ENCODE peak calls at places on chromosomes 16 and 17, in seven cellular contexts. K is fibroblast of lung; Q is A549; S is keratinocyte; I is esophagus squamous epithelium; H is CD8-positive, alpha-beta T cell; F is lung. U is an unnamed sample.

GRCh38 chr16:11677451-11677951 is 9.2 kb downstream of the SNN start:
- DNase-seq in K (peak; percentile 19), Q (no peak), S (no peak), I (no peak), H (no peak), F (no peak), U (no peak)

GRCh38 chr17:38879878-38880727 is 10.2 kb downstream of the LASP1 start:
- DNase-seq in K (peak; percentile 89), Q (peak; percentile 95), S (no peak), I (no peak), H (no peak), F (no peak), U (peak; percentile 77)

GRCh38 chr16:89599451-89599858 is 14.0 kb upstream of the DPEP1 start:
- DNase-seq in K (no peak), Q (peak; percentile 65), S (no peak), I (no peak), H (no peak), F (no peak), U (no peak)

GRCh38 chr16:21028728-21029127 is 121.9 kb downstream of the DNAH3 start:
- DNase-seq in K (no peak), Q (no peak), S (peak; percentile 55), I (no peak), H (no peak), F (no peak), U (no peak)

GRCh38 chr16:65658339-65659275 is 536.7 kb upstream of the CDH11 start:
- DNase-seq in K (peak; percentile 99), Q (no peak), S (peak; percentile 99), I (no peak), H (no peak), F (no peak), U (peak; percentile 84)

GRCh38 chr17:27506348-27507218 is 50.3 kb downstream of the KSR1 start:
- DNase-seq in K (peak; percentile 80), Q (no peak), S (no peak), I (no peak), H (no peak), F (no peak), U (peak; percentile 52)

GRCh38 chr17:36510636-36511035 is 24.0 kb downstream of the MYO19 start:
- DNase-seq in K (no peak), Q (no peak), S (no peak), I (no peak), H (no peak), F (no peak), U (no peak)

GRCh38 chr16:89357055-89357454 is 133.3 kb downstream of the ANKRD11 start:
- DNase-seq in K (no peak), Q (no peak), S (no peak), I (no peak), H (no peak), F (no peak), U (no peak)

GRCh38 chr17:5785343-5785742 is 201.0 kb upstream of the NLRP1 start:
- DNase-seq in K (peak; percentile 82), Q (no peak), S (no peak), I (no peak), H (no peak), F (no peak), U (no peak)

GRCh38 chr16:88686062-88686438 is 257 bp downstream of the SNAI3 start:
- DNase-seq in K (no peak), Q (no peak), S (no peak), I (no peak), H (no peak), F (no peak), U (no peak)

GRCh38 chr16:54489225-54489781 is 202.7 kb upstream of the IRX3 start:
- DNase-seq in K (no peak), Q (no peak), S (no peak), I (no peak), H (no peak), F (no peak), U (no peak)

GRCh38 chr16:28264656-28265055 is 27.7 kb upstream of the SBK1 start:
- DNase-seq in K (peak; percentile 4), Q (no peak), S (no peak), I (no peak), H (no peak), F (peak; percentile 52), U (peak; percentile 23)

GRCh38 chr17:20116683-20117309 is 107.6 kb downstream of the SPECC1 start:
- DNase-seq in K (peak; percentile 30), Q (peak; percentile 55), S (no peak), I (no peak), H (peak; percentile 20), F (no peak), U (peak; percentile 66)

GRCh38 chr16:67940436-67941089 is 3.4 kb downstream of the LCAT start:
- DNase-seq in K (no peak), Q (no peak), S (no peak), I (no peak), H (no peak), F (no peak), U (no peak)

GRCh38 chr16:67943256-67943618 is 683 bp downstream of the LCAT start:
- DNase-seq in K (no peak), Q (no peak), S (no peak), I (no peak), H (no peak), F (no peak), U (no peak)

GRCh38 chr16:67942510-67943255 is 1.2 kb downstream of the LCAT start:
- DNase-seq in K (no peak), Q (no peak), S (no peak), I (no peak), H (no peak), F (no peak), U (no peak)

GRCh38 chr16:67941469-67942199 is 2.3 kb downstream of the LCAT start:
- DNase-seq in K (no peak), Q (no peak), S (no peak), I (no peak), H (no peak), F (no peak), U (no peak)

DNA sequence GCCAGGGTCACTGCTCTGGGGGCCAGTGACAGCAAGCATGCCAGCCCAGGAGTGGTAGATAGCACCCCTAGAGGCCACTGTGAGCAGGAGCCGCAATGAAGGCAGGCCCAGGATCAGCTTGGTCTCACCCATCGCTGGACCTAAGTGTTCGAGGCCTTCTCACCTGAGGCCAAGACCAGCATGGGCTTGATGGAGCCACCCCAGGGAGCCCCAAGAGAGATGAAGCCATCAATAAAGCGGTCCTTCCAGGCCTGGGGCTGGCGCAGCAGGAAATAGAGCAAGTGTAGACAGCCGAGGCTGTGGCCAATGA is 1.8 kb downstream of the LCAT start:
- DNase-seq in K (no peak), Q (peak; percentile 66), S (no peak), I (no peak), H (no peak), F (no peak), U (peak; percentile 54)
- TF ChIP-seq CTCF in K (peak; percentile 47), Q (peak; percentile 55), S (peak; percentile 82), I (peak; percentile 54), H (peak; percentile 45), F (peak; percentile 31), U (peak; percentile 77)

DNA sequence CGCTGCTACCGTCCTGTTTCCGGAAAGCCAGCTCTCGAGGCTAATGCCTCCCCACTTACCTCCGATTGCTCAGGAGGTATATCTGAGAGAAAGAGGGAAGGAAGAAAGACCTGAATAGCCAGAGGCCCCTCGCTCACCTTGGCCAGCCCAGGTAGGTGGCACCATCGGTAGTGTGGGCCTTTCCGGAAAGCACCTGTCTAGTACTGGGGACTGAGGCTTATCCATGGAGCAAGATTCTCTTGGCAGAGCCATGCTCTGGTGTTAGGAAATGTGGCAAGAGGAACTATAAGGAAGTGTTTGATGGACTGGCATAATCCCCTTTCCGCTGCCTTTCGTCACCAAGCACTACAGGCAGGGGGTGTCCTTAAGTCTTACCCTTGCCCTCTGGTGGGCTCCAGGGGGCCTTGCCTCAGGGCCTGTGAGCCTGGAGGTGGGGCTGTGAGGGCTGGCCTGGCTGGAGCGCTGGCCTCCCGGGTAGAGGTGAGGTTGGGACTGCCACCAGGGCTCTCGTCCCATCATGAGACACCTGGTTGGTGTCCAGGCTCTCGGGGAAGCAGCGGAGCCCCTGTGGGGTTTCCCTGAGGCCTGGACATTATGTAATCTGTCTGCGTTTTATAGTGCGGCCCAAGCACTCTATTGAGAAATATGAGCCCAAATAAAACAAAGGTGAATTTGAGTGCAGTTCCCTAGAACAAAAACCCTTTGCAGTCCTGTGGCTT is 2.9 kb downstream of the CMIP start:
- DNase-seq in K (no peak), Q (no peak), S (no peak), I (no peak), H (no peak), F (peak; percentile 68), U (no peak)
- H3K4me3 ChIP-seq in K (peak overlapping the region; percentile 85), Q (peak overlapping the region; percentile 79), S (peak overlapping the region; percentile 86), I (peak overlapping the region; percentile 96), H (peak overlapping the region; percentile 67), F (peak overlapping the region; percentile 29), U (peak overlapping the region; percentile 1)

DNA sequence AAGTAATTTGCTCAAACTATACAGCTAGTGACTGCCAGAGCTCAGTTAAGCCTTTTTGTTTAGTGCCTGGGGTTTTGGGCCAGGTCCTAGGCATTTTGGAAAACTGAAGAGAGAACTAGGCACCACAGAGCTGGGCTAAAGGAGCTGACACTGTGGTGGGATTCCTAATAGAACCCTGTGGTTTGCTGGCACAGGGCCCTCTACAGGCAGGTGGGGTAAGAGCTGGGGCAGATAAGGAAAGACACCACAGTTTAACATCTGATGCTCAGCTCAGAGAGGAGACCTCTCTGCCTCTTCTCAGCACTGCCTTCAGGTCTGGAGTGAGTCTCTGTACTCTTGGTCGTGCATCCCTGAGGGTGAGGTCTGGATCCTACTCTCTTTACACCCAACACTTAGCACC is 121.2 kb downstream of the SNX11 start:
- DNase-seq in K (no peak), Q (no peak), S (no peak), I (no peak), H (no peak), F (no peak), U (no peak)
- TF ChIP-seq CTCF in K (no peak), Q (no peak), S (no peak), I (no peak), H (no peak), F (no peak), U (no peak)

GRCh38 chr16:3022208-3022696 is 1.5 kb downstream of the HCFC1R1 start:
- DNase-seq in K (peak; percentile 96), Q (peak; percentile 84), S (no peak), I (no peak), H (peak; percentile 76), F (peak; percentile 93), U (peak; percentile 97)
- H3K4me3 ChIP-seq in K (peak overlapping the region; percentile 68), Q (peak overlapping the region; percentile 93), S (peak overlapping the region; percentile 80), I (no peak overlapping the region), H (no peak overlapping the region), F (no peak overlapping the region), U (peak overlapping the region; percentile 87)

U was measured in choroid plexus epithelial cell.